ENCODE peak calls at places on chromosomes 1 and 21, in four cellular contexts. V is HepG2, X is GM12878, H is H1. S is an unnamed sample.

GRCh38 chr1:188652678-188653077 is 1823.9 kb downstream of the PLA2G4A start:
- DNase-seq in H (no peak), V (no peak), X (no peak), S (no peak)

GRCh38 chr21:45029298-45029967 is 44.9 kb upstream of the ADARB1 start:
- DNase-seq in H (no peak), V (peak), X (no peak), S (no peak)

GRCh38 chr1:13432251-13432650 is 22.0 kb downstream of the PRAMEF20 start:
- DNase-seq in X (no peak), V (no peak), H (no peak), S (no peak)

GRCh38 chr1:13623021-13623637 is 39.5 kb downstream of the PDPN start:
- DNase-seq in H (no peak), V (no peak), X (no peak), S (no peak)

GRCh38 chr1:153899509-153899908 is 23.3 kb downstream of the GATAD2B start:
- DNase-seq in X (no peak), H (no peak), V (no peak), S (no peak)

GRCh38 chr1:15337656-15338402 is 71.9 kb upstream of the EFHD2 start:
- DNase-seq in V (no peak), X (no peak), H (no peak), S (no peak)

GRCh38 chr1:161185282-161185682 is 8.0 kb upstream of the B4GALT3 start:
- DNase-seq in X (peak), V (no peak), H (no peak), S (no peak)

GRCh38 chr1:101769520-101769919 is 227.2 kb downstream of the OLFM3 start:
- DNase-seq in H (no peak), X (no peak), V (peak), S (peak)

GRCh38 chr1:39409055-39409816 is 82.2 kb upstream of the BMP8A start:
- DNase-seq in X (no peak), V (peak), H (no peak), S (peak)

GRCh38 chr1:46302091-46303037 is 1.1 kb downstream of the LRRC41 start:
- DNase-seq in V (peak), H (no peak), X (no peak), S (peak)

GRCh38 chr1:119827010-119827409 is 15.8 kb upstream of the REG4 start:
- DNase-seq in H (no peak), V (no peak), X (no peak), S (no peak)

GRCh38 chr1:93814059-93814794 is 64.8 kb downstream of the DNTTIP2 start:
- DNase-seq in V (peak), X (peak), H (no peak), S (peak)

GRCh38 chr1:62045579-62045978 is 149.1 kb upstream of the L1TD1 start:
- DNase-seq in V (no peak), X (no peak), H (no peak), S (no peak)

GRCh38 chr1:39076127-39076798 is 50.1 kb downstream of the NDUFS5 start:
- DNase-seq in H (no peak), V (peak), X (no peak), S (no peak)

GRCh38 chr21:43609501-43610340 is 49.6 kb downstream of the HSF2BP start:
- DNase-seq in X (no peak), V (peak), H (no peak), S (no peak)

GRCh38 chr1:111505641-111506119 is 2.2 kb upstream of the ADORA3 start:
- DNase-seq in X (no peak), V (no peak), H (no peak), S (no peak)

GRCh38 chr21:37266515-37267221 is 466 bp downstream of the VPS26C start:
- DNase-seq in V (peak), H (no peak), X (no peak), S (peak)

GRCh38 chr1:183588827-183589226 is 1.4 kb downstream of the NCF2 start:
- DNase-seq in H (no peak), V (no peak), X (no peak), S (no peak)

DNA sequence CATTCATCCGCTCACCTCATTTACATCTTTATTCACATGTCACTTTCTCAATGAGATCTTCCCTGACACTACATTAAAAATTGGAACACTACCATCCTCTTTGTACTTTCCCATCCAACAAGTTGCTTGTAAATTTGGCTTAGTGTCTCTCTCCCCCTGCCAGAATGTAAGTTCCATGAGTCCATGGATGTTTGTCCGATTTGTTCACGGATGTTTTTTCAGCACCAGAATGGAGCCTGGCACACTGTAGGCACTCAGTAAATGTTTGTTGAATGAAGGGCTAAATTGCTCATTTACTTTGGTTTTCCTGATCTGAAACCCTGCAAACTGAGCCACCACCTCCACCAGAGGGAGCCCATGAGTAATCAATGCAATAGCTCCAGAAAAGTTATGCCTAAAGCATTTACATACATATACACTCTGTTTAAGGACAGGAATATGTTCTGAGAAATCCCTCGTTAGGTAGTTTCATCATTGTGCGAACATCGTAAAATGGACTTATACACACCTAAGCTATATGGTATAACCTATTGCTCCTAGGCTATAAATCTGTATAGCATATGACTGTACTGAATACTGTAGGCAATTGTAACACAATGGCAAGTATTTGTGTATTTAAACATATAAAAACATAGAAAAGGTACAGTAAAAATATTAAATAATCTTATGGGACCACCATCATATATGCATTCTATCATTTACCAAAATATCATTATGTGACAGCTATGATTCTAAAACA is 2.8 kb upstream of the EYA3 start:
- DNase-seq in V (peak), X (peak), H (no peak), S (peak)
- TF ChIP-seq SUZ12 in V (no peak), X (no peak), H (no peak), S (no peak)

GRCh38 chr1:2554621-2555387 is 1.4 kb upstream of the TNFRSF14 start:
- DNase-seq in X (no peak), H (no peak), V (no peak), S (no peak)
- H3K4me3 ChIP-seq in X (peak), H (no peak), V (peak), S (no peak)

GRCh38 chr1:76074321-76075187 is at the start of gene ST6GALNAC3:
- DNase-seq in X (no peak), H (peak), V (peak), S (peak)
- H3K9ac ChIP-seq in X (no peak), H (peak), V (no peak), S (peak)

DNA sequence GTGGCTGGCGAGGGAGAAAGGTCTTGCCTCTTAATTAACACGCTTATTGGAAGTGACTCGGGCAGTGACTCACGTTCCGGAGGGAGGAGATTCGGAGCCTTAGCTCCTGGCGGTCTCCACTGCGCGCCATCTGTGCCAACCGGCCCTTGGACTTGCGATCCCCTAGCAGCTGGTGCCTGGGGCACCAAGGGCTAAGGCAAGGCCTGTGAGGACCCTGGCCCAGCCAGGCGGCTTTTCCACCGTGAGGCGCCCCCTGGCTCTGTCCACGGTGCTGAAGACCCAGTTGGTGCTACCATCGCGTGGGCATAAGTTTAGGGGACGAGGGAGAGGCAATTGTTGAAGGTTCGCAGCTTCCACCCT is 1.3 kb upstream of the SYT6 start:
- DNase-seq in X (no peak), H (no peak), V (no peak), S (no peak)
- TF ChIP-seq SUZ12 in X (no peak), H (no peak), V (no peak), S (no peak)

DNA sequence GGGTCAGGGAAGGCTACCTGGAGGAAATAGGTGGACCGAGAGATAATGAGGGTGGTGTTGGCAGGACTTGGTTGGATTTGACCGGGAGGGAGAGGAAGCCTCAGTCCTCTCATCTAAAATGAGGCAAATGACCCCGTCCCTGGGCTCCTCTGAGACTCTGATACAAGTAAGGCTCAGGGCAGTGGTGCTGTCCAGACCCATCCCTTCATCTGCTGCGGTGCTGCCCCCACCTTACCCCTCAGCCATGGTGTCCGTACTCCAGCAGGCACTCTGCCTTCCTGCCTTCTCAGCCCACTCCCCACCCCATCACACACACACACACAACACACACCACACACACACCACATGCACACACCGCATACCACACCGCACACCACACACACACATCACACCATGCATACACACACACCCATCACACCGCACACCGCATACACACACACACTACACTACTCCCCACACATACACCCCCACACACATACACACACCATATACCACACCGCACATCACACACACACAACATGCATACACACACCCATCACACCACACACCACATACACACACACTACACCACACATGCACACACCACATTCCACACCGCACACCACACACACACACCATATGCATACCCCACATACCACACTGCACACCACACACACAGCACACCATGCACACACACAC is 29.4 kb upstream of the SLC26A9 start:
- DNase-seq in H (no peak), V (no peak), X (no peak), S (no peak)
- H3K4me3 ChIP-seq in H (no peak), V (no peak), X (no peak), S (no peak)

GRCh38 chr1:90295534-90295933 is 300.6 kb downstream of the ZNF326 start:
- DNase-seq in H (no peak), X (no peak), V (no peak), S (no peak)
- H3K9ac ChIP-seq in H (no peak), X (no peak), V (no peak), S (no peak)

GRCh38 chr21:41817877-41818855 is 51.3 kb upstream of the RIPK4 start:
- DNase-seq in V (no peak), H (no peak), X (no peak), S (no peak)
- TF ChIP-seq SUZ12 in V (no peak), H (no peak), X (no peak), S (no peak)

GRCh38 chr1:23999156-23999671 is 19.1 kb upstream of the SRSF10 start:
- DNase-seq in X (no peak), V (no peak), H (no peak), S (no peak)

GRCh38 chr1:24003331-24003972 is 23.3 kb upstream of the SRSF10 start:
- DNase-seq in X (peak), V (peak), H (peak), S (peak)

GRCh38 chr1:24004132-24004531 is 24.0 kb upstream of the SRSF10 start:
- DNase-seq in V (no peak), X (no peak), H (no peak), S (no peak)

GRCh38 chr1:24005163-24005562 is 25.0 kb upstream of the SRSF10 start:
- DNase-seq in X (no peak), H (no peak), V (no peak), S (no peak)

GRCh38 chr1:24002664-24003063 is 22.5 kb upstream of the SRSF10 start:
- DNase-seq in V (no peak), H (no peak), X (no peak), S (no peak)
- H3K4me3 ChIP-seq in V (no peak), H (no peak), X (no peak), S (no peak)

S was measured in NT2/D1.